ENCODE peak calls at places on chromosomes 1 and 21, in four cellular contexts. N, M, L and Y are unnamed samples.
A peak's percentile ranks its signal among the peaks of the same experiment; 100 is the strongest.

GRCh38 chr21:37198989-37199924 is 67.9 kb downstream of the VPS26C start:
- DNase-seq in N (no peak), M (peak; percentile 75), L (peak; percentile 58), Y (no peak)

GRCh38 chr1:178644308-178645120 is 80.5 kb upstream of the RALGPS2 start:
- DNase-seq in N (no peak), M (peak; percentile 30), L (no peak), Y (no peak)

GRCh38 chr1:41758904-41759548 is 159.7 kb downstream of the HIVEP3 start:
- DNase-seq in N (no peak), M (peak; percentile 84), L (no peak), Y (no peak)

GRCh38 chr1:53644909-53645689 is 93.9 kb downstream of the GLIS1 start:
- DNase-seq in N (no peak), M (no peak), L (no peak), Y (no peak)

GRCh38 chr21:29209696-29210095 is 79.3 kb downstream of the MAP3K7CL start:
- DNase-seq in N (no peak), M (no peak), L (no peak), Y (no peak)

GRCh38 chr1:22256213-22256512 is 113.3 kb upstream of the WNT4 start:
- DNase-seq in N (no peak), M (no peak), L (no peak), Y (no peak)

GRCh38 chr1:167339405-167339804 is 118.7 kb downstream of the POU2F1 start:
- DNase-seq in N (no peak), M (no peak), L (no peak), Y (no peak)

GRCh38 chr21:26077523-26077922 is 93.0 kb downstream of the APP start:
- DNase-seq in N (no peak), M (no peak), L (no peak), Y (no peak)

GRCh38 chr1:246189126-246189525 is 318.0 kb downstream of the SMYD3 start:
- DNase-seq in N (no peak), M (no peak), L (no peak), Y (no peak)

GRCh38 chr1:3968851-3969250 is 68.8 kb upstream of the C1orf174 start:
- DNase-seq in N (no peak), M (no peak), L (no peak), Y (no peak)

GRCh38 chr1:6108937-6109636 is 63.4 kb downstream of the KCNAB2 start:
- DNase-seq in N (no peak), M (peak; percentile 75), L (peak; percentile 77), Y (no peak)

GRCh38 chr1:93749894-93750301 is 68.3 kb upstream of the BCAR3 start:
- DNase-seq in N (no peak), M (peak; percentile 51), L (no peak), Y (no peak)
- TF ChIP-seq CTCF in N (peak; percentile 22), M (peak; percentile 53), L (peak; percentile 25), Y (no peak)

DNA sequence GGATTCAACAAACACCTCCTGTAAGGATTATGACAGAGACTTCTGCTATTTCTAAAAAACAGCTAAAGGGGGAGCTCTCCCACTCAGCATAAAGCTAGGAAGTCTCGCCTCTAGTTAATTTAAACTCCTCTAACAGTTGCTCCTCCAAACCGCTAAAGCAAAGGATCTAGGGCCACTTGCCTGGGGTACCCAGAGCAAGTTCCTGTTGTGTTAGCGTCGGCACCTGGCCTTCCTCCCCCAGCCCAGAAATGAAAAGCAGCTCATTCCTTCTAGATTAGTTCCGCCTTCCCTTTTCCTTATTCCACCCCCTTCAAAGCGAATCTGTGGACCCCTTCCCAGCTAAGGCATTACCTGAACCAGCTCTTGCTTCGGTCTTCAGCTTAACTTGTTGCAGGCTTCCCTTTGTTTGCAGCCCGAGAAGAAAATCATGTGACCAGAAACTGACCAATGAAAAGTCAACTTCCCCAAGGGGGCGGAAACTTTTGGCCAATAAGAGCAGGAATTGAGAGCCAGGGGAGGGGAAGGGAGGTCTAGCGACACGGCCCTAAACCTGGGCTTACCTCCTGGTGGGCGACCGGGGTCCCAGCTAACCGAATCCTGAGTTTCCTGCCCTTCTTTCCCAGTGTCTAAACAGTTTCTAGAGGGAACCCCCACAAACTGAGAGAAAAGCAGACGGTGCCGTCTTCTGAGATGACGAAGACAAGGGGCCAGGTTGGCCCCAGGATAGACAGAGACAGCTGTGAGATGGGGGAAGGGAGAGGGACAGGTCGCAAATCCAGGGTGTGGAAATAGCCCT is at the start of gene PBXIP1:
- DNase-seq in N (peak; percentile 79), M (peak; percentile 88), L (peak; percentile 96), Y (no peak)
- TF ChIP-seq CTCF in N (peak; percentile 41), M (peak; percentile 27), L (peak; percentile 54), Y (no peak)

GRCh38 chr1:180028864-180029263 is 74.3 kb downstream of the CEP350 start:
- DNase-seq in N (no peak), M (no peak), L (no peak), Y (no peak)
- TF ChIP-seq CTCF in N (no peak), M (no peak), L (peak; percentile 33), Y (no peak)

GRCh38 chr1:72845342-72845741 is 563.0 kb upstream of the NEGR1 start:
- DNase-seq in N (no peak), M (no peak), L (peak; percentile 49), Y (no peak)
- TF ChIP-seq CTCF in N (peak; percentile 50), M (no peak), L (peak; percentile 54), Y (no peak)

DNA sequence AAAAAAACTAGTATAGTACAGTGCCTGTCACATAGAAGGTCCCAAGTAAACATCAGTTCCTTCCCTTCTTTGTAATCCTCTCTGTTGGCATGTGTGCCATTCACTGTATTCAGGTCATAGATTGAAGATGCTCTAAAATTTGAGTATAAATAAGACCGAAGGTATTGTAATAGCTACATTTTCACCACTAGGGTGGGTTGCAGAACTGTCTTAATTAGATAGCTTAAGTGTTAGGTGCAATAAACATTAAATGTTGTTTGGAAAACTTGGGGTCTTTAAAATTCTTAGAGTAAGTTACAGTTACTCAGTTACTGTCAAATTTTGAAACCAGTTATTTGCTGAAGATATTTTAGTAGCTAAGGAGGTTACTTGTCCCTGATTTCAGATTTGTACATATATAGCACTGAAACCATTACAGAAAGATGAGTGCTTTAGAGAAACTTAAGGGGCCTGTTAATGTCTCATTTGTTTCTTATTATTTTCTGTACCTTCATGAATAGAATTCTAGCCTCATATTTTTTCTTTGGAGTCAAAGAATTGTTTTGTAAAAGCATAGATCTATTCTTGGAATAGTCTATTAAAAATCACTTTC is 24.3 kb downstream of the PER3 start:
- DNase-seq in N (no peak), M (peak; percentile 61), L (peak; percentile 65), Y (no peak)
- TF ChIP-seq CTCF in N (peak; percentile 63), M (peak; percentile 44), L (peak; percentile 72), Y (no peak)